ENCODE peak calls at places on chromosome 20, in ten cellular contexts. G is MM.1S; J is left lung; S is Panc1; I is effector memory CD4-positive, alpha-beta T cell; P is heart left ventricle; T is small intestine; F is A673; U is tibial nerve; N is heart right ventricle. L is an unnamed sample.

GRCh38 chr20:56582557-56582956 is 46.5 kb upstream of the TFAP2C start:
- DNase-seq in G (no peak), J (no peak), S (no peak), I (no peak), P (no peak), T (no peak), F (peak; percentile 57), U (no peak), N (no peak), L (no peak)

GRCh38 chr20:25195014-25195961 is at the start of gene ENTPD6:
- DNase-seq in G (peak; percentile 96), J (peak; percentile 92), S (peak; percentile 24), I (peak; percentile 91), P (peak; percentile 94), T (peak; percentile 92), F (peak; percentile 95), U (peak; percentile 90), N (peak; percentile 97), L (peak; percentile 92)

GRCh38 chr20:3406481-3407425 is 716 bp downstream of the DNAAF9 start:
- DNase-seq in G (no peak), J (peak; percentile 56), S (no peak), I (no peak), P (peak; percentile 66), T (peak; percentile 36), F (peak; percentile 65), U (no peak), N (no peak), L (no peak)

GRCh38 chr20:59305898-59306640 is 5.7 kb downstream of the EDN3 start:
- DNase-seq in G (no peak), J (no peak), S (no peak), I (no peak), P (no peak), T (no peak), F (no peak), U (no peak), N (no peak), L (no peak)

GRCh38 chr20:2108498-2108897 is 6.9 kb downstream of the STK35 start:
- DNase-seq in G (no peak), J (no peak), S (no peak), I (no peak), P (no peak), T (no peak), F (no peak), U (no peak), N (no peak), L (no peak)

GRCh38 chr20:60764328-60764727 is 487.7 kb upstream of the CDH4 start:
- DNase-seq in G (no peak), J (no peak), S (no peak), I (no peak), P (no peak), T (no peak), F (no peak), U (no peak), N (no peak), L (no peak)

GRCh38 chr20:62642666-62643520 is 590 bp downstream of the SLCO4A1 start:
- DNase-seq in G (peak; percentile 46), J (no peak), S (no peak), I (peak; percentile 30), P (no peak), T (peak; percentile 33), F (peak; percentile 53), U (no peak), N (peak; percentile 36), L (peak; percentile 75)

GRCh38 chr20:62296724-62297448 is 5.9 kb upstream of the ADRM1 start:
- DNase-seq in G (no peak), J (no peak), S (no peak), I (no peak), P (no peak), T (no peak), F (no peak), U (no peak), N (no peak), L (no peak)

GRCh38 chr20:56786503-56786902 is 157.4 kb downstream of the TFAP2C start:
- DNase-seq in G (no peak), J (no peak), S (no peak), I (no peak), P (no peak), T (no peak), F (no peak), U (no peak), N (no peak), L (no peak)

GRCh38 chr20:18032977-18033892 is 24.5 kb downstream of the OVOL2 start:
- DNase-seq in G (no peak), J (no peak), S (no peak), I (no peak), P (no peak), T (peak; percentile 80), F (no peak), U (no peak), N (no peak), L (no peak)

DNA sequence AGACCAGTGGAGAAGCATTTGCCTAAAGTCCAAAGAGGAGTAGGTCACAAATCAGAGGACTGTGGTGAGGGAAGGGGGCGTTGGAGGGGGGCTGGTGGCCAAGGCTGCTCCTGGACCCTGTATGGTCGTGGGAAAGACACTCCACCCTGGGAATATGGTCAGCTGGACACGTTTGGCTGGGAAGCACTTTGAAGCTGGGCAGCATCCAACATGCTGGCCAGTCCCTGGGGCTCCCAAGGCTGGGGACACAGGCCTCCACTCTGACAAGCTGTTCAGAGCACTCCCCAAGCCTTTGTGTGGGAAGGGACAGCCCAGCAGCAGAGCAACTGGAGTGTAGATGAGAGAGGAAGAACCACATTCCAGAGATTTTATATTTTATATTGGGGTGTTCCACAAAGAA is 203.2 kb downstream of the ANKRD60 start:
- DNase-seq in G (no peak), J (no peak), S (no peak), I (no peak), P (peak; percentile 65), T (no peak), F (no peak), U (no peak), N (peak; percentile 49), L (no peak)
- H3K27ac ChIP-seq in G (no peak overlapping the region), J (no peak overlapping the region), S (no peak overlapping the region), I (no peak overlapping the region), P (no peak overlapping the region), T (no peak overlapping the region), F (no peak overlapping the region), U (no peak overlapping the region), N (no peak overlapping the region), L (no peak overlapping the region)

GRCh38 chr20:42074944-42075343 is 456.8 kb upstream of the CHD6 start:
- DNase-seq in G (no peak), J (no peak), S (no peak), I (no peak), P (no peak), T (no peak), F (no peak), U (no peak), N (no peak), L (no peak)
- H3K9me3 ChIP-seq in G (no peaks in the 10 kb centered on the region), J (no peaks in the 10 kb centered on the region), S (no peaks in the 10 kb centered on the region), I (no peaks in the 10 kb centered on the region), P (no peaks in the 10 kb centered on the region), T (no peaks in the 10 kb centered on the region), F (no peaks in the 10 kb centered on the region), U (no peaks in the 10 kb centered on the region), N (no peaks in the 10 kb centered on the region), L (no peaks in the 10 kb centered on the region)

GRCh38 chr20:32777177-32777956 is 15.2 kb downstream of the DNMT3B start:
- DNase-seq in G (no peak), J (no peak), S (no peak), I (no peak), P (no peak), T (no peak), F (no peak), U (no peak), N (no peak), L (no peak)

GRCh38 chr20:32773214-32773613 is 11.0 kb downstream of the DNMT3B start:
- DNase-seq in G (no peak), J (no peak), S (no peak), I (no peak), P (no peak), T (no peak), F (no peak), U (no peak), N (no peak), L (no peak)

GRCh38 chr20:32773880-32774279 is 11.7 kb downstream of the DNMT3B start:
- DNase-seq in G (no peak), J (no peak), S (no peak), I (no peak), P (no peak), T (no peak), F (no peak), U (no peak), N (no peak), L (no peak)

GRCh38 chr20:32772046-32772445 is 9.9 kb downstream of the DNMT3B start:
- DNase-seq in G (no peak), J (no peak), S (no peak), I (no peak), P (no peak), T (no peak), F (no peak), U (no peak), N (no peak), L (no peak)

DNA sequence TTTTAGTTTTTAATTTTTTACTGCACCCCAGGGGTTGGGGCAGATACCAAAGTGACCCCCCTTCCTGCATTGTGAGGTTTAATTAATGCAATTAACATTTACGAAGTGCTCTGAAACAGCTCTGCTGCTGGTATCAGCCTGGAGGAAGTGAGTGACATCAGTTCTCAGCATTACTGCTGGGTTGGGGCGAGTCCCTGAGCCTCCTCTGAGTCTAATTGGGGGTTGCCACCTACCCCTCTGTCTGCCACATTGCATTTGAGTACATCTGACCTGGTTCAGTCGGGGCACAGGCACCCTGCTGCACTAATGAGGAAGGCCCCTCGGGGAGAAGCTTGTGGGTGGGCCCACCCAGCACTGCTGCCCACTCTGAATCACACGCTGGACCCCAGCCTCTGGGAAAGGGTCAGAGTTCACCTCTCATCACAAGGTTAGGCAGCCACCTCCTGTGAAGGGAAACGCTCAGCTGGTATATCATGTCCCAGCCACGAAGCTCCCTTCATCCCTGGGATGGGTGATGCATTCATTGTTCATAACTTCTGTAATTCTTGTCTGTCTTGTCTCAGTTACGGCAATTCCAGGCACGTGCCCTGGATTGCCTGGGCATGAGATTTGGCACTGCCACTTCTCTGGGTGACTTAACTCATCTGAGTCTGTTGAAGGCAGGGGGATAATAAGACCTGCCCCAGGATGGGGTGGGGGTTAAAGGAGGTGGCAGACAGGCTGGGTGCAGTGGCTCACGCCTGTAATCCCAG is 13.2 kb downstream of the DNMT3B start:
- DNase-seq in G (no peak), J (no peak), S (no peak), I (no peak), P (no peak), T (no peak), F (no peak), U (no peak), N (no peak), L (no peak)
- H3K27ac ChIP-seq in G (no peak overlapping the region), J (no peak overlapping the region), S (no peak overlapping the region), I (no peak overlapping the region), P (no peak overlapping the region), T (no peak overlapping the region), F (no peak overlapping the region), U (no peak overlapping the region), N (no peak overlapping the region), L (no peak overlapping the region)

DNA sequence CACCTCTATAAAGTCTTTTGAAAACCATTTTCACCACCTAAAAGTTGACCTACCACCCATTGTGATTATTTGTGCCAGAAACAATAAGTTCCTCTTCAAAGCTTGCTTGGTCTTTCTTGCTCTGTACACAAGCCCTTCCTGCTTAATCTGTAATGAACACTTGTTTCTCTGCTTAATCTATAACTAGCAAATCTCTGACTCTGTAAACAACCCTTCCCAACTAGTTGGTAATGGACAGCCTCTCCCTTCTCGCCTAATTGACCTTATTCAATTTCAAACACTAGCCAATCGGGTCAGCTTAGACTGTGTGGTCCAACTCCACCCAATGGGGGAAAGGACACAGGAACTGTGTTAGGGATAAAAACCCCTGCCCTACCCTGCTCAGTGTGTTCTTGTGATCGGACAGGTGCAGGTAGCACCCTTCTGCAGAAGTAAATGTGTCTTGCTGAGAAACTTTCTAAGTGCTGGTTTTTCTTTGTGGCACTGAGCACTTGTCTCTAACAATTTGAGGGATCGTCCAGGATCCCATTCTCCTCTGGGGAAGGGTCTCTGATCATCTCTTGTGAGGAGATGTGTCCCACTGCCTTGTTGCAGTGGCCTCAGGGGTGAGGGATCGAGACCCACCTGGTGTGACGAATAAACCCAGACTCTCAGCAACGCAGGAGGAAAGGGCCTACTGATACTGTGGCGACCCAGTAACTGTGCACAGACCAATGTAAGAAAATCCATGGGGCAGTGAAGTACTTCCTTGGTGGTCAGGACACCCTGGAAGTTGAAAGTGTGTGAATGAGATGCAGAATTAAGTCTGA is 23.5 kb downstream of the CHD6 start:
- DNase-seq in G (no peak), J (no peak), S (no peak), I (no peak), P (no peak), T (no peak), F (no peak), U (no peak), N (no peak), L (no peak)
- H3K9me3 ChIP-seq in G (no peaks in the 10 kb centered on the region), J (peaks cover 59% of the 10 kb centered on the region), S (peaks cover 19% of the 10 kb centered on the region), I (peaks cover 14% of the 10 kb centered on the region), P (peaks cover 54% of the 10 kb centered on the region), T (peaks cover 2% of the 10 kb centered on the region), F (peaks cover 41% of the 10 kb centered on the region), U (no peaks in the 10 kb centered on the region), N (peaks cover 47% of the 10 kb centered on the region), L (peaks cover 41% of the 10 kb centered on the region)

L was measured in CD4-positive, CD25-positive, alpha-beta regulatory T cell.